ENCODE peak calls at places on chromosomes 2 and 18, in four cellular contexts. M is Right ventricle myocardium superior, A is ELR, O is NCI-H187. I is an unnamed sample.

GRCh38 chr18:78542204-78542603 is 437.4 kb upstream of the SALL3 start:
- DNase-seq in M (peak), A (no peak), O (no peak), I (peak)

GRCh38 chr2:37614061-37614802 is 57.2 kb downstream of the CDC42EP3 start:
- DNase-seq in M (no peak), A (peak), O (no peak), I (no peak)

GRCh38 chr2:31163011-31163540 is 24.8 kb upstream of the GALNT14 start:
- DNase-seq in M (no peak), A (no peak), O (no peak), I (no peak)

GRCh38 chr18:79962835-79963657 is 1.4 kb upstream of the HSBP1L1 start:
- DNase-seq in M (peak), A (no peak), O (no peak), I (no peak)

GRCh38 chr18:61892683-61893303 is at the start of gene RNF152:
- DNase-seq in M (peak), A (no peak), O (no peak), I (no peak)

GRCh38 chr2:207230261-207231105 is 64.7 kb upstream of the KLF7 start:
- DNase-seq in M (no peak), A (peak), O (no peak), I (no peak)

GRCh38 chr2:113135354-113135753 is 8.0 kb downstream of the IL1RN start:
- DNase-seq in M (no peak), A (no peak), O (no peak), I (no peak)

GRCh38 chr2:148130571-148130970 is 109.7 kb downstream of the MBD5 start:
- DNase-seq in M (no peak), A (peak), O (no peak), I (no peak)

GRCh38 chr2:188293601-188294482 is 2.2 kb downstream of the GULP1 start:
- DNase-seq in M (peak), A (peak), O (no peak), I (peak)

GRCh38 chr2:192500550-192501200 is 305.9 kb upstream of the TMEFF2 start:
- DNase-seq in M (no peak), A (peak), O (no peak), I (no peak)

GRCh38 chr2:68391099-68391498 is 26.0 kb downstream of the PLEK start:
- DNase-seq in M (no peak), A (no peak), O (no peak), I (no peak)

GRCh38 chr2:240227538-240228428 is 87.3 kb upstream of the OTOS start:
- DNase-seq in M (no peak), A (no peak), O (no peak), I (no peak)

GRCh38 chr2:176212276-176212675 is 23.8 kb downstream of the HOXD1 start:
- DNase-seq in M (no peak), A (no peak), O (no peak), I (no peak)

GRCh38 chr18:50286391-50287027 is 983 bp downstream of the CXXC1 start:
- DNase-seq in M (no peak), A (peak), O (no peak), I (peak)

GRCh38 chr2:20061476-20061875 is 10.0 kb upstream of the LAPTM4A start:
- DNase-seq in M (no peak), A (peak), O (no peak), I (no peak)

GRCh38 chr2:96156011-96156820 is 11.0 kb upstream of the DUSP2 start:
- DNase-seq in M (no peak), A (no peak), O (no peak), I (no peak)

GRCh38 chr18:48308027-48308635 is 101.1 kb downstream of the ZBTB7C start:
- DNase-seq in M (no peak), A (no peak), O (no peak), I (no peak)

I was measured in left cardiac atrium.